ENCODE peak calls at places on chromosomes 4 and X, in four cellular contexts. N, V, Z and U are unnamed samples.

GRCh38 chrX:66731398-66731797 is 92.5 kb upstream of the EDA2R start:
- DNase-seq in Z (peak; percentile 18), N (peak; percentile 14), V (peak; percentile 14), U (no peak)

GRCh38 chrX:110241816-110242215 is 76.1 kb downstream of the AMMECR1 start:
- DNase-seq in N (peak; percentile 41), Z (no peak), V (no peak), U (no peak)

GRCh38 chrX:68488657-68489056 is 10.2 kb upstream of the YIPF6 start:
- DNase-seq in N (no peak), Z (no peak), V (peak; percentile 81), U (no peak)

GRCh38 chr4:141180991-141181760 is 39.5 kb upstream of the ZNF330 start:
- DNase-seq in V (no peak), N (no peak), Z (no peak), U (peak; percentile 65)

GRCh38 chr4:56704074-56704473 is 23.0 kb upstream of the HOPX start:
- DNase-seq in N (no peak), V (no peak), Z (no peak), U (no peak)

GRCh38 chr4:3709061-3709845 is 56.9 kb upstream of the ADRA2C start:
- DNase-seq in N (no peak), V (no peak), Z (no peak), U (no peak)

GRCh38 chrX:120115438-120115963 is at the start of gene RHOXF1:
- DNase-seq in Z (no peak), N (no peak), V (no peak), U (no peak)

GRCh38 chr4:173448103-173448502 is 49.2 kb upstream of the SCRG1 start:
- DNase-seq in N (peak; percentile 74), Z (no peak), V (no peak), U (no peak)

GRCh38 chr4:163542275-163542674 is 47.8 kb downstream of the TMA16 start:
- DNase-seq in Z (no peak), V (no peak), N (no peak), U (no peak)

GRCh38 chr4:54930226-54930625 is 195.2 kb downstream of the KDR start:
- DNase-seq in Z (no peak), V (no peak), N (no peak), U (peak; percentile 22)

GRCh38 chr4:86730310-86730709 is 118.9 kb downstream of the SLC10A6 start:
- DNase-seq in N (no peak), V (no peak), Z (no peak), U (no peak)

GRCh38 chrX:7432901-7433300 is 284.9 kb upstream of the PUDP start:
- DNase-seq in Z (no peak), V (no peak), N (no peak), U (no peak)

GRCh38 chrX:120647127-120647526 is 17.3 kb upstream of the C1GALT1C1 start:
- DNase-seq in V (no peak), Z (no peak), N (no peak), U (no peak)

GRCh38 chr4:26420438-26420837 is 69.8 kb downstream of the CCKAR start:
- DNase-seq in V (no peak), Z (no peak), N (peak; percentile 87), U (peak; percentile 82)

DNA sequence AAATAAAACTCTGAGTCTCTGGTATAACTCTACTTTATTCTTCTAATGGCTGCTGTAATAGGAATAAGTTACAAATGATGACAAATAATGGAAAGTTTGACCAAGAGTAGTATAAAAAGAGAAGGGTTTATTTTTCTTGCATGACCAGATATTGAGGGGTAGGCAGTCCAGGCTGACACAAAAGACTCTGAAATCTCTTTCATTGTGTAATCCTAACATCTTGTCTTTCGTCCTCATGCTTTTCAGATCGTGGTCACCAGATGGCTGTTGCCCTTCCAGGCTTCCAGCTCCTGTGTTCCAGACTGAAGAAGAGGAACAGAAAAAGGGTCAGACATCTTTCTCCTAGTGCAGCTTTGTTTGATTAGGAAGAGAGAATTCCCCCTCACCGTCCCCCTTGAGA is 176.9 kb upstream of the GK2 start:
- DNase-seq in N (no peak), Z (no peak), V (no peak), U (no peak)
- H3K4me2 ChIP-seq in N (no peak overlapping the region), Z (no peak overlapping the region), V (no peak overlapping the region), U (no peak overlapping the region)

GRCh38 chr4:112881842-112882241 is 167.6 kb upstream of the ANK2 start:
- DNase-seq in V (no peak), N (no peak), Z (no peak), U (no peak)
- H2AFZ ChIP-seq in V (no peak overlapping the region), N (peak overlapping the region; percentile 26), Z (peak overlapping the region; percentile 33), U (peak overlapping the region; percentile 66)

DNA sequence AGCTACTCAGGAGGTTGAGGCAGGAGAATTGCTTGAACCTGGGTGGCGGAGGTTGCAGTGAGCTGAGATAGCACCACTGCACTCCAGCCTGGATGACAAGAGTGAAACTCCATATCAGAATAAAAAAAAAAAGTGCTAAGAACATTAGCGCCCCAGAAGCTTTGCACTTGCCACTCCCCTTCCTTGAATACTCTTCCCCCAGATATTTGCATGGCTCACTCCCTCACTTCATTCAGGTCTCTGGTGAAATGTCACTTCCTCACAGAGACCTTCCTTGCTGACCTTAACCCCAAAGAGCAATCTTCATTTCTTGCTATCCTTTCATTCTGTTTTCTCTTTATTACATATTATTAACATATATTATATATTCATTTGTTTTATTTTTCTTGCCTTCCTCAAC is 11.3 kb downstream of the CACNA1F start:
- DNase-seq in Z (no peak), N (no peak), V (no peak), U (no peak)
- H3K9me3 ChIP-seq in Z (no peaks in the 10 kb centered on the region), N (no peaks in the 10 kb centered on the region), V (no peaks in the 10 kb centered on the region), U (no peaks in the 10 kb centered on the region)

DNA sequence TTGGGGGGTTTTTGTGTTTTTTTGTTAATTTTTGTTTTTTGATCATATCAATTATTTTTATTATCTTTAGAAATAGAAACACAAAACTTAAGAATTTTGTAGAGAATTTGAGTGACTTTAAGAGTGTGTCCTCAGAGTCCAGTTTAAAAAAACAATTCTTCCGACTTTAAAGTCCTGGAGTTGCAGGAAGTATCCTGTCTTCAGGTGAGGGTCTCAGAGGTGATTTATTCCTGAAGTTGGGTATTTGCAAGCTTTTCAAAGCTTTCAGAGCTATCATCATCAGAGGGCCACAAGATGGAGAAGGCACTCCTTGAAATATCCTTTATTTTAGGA is 23.0 kb downstream of the TLR10 start:
- DNase-seq in Z (no peak), V (no peak), N (no peak), U (no peak)
- H3K4me2 ChIP-seq in Z (no peak overlapping the region), V (no peak overlapping the region), N (no peak overlapping the region), U (peak overlapping the region; percentile 70)

GRCh38 chrX:11293113-11293512 is at the start of gene AMELX:
- DNase-seq in Z (no peak), N (no peak), V (no peak), U (no peak)

GRCh38 chrX:11290673-11291072 is 2.5 kb upstream of the AMELX start:
- DNase-seq in Z (no peak), V (no peak), N (no peak), U (no peak)

GRCh38 chrX:11298600-11298999 is 5.4 kb downstream of the AMELX start:
- DNase-seq in N (no peak), Z (no peak), V (no peak), U (no peak)

DNA sequence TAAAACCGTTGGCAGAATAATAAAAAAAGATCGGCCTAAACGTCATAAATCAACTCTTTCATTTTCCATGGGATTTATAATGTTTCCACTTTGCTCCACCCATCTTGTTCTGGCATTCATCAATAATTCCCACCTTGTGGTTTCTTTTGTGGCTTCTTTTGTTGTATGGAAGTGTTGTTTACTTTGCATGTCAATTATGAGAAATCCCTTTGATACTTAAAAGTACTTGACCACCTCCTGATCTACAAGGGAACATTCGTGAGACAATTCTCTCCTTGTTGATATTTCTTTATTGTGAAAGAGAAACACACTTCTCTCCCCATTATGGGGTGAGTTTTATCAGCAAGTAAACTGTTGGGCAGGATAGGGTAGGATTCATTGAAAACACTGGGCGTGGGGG is 2.8 kb downstream of the AMELX start:
- DNase-seq in V (no peak), Z (no peak), N (no peak), U (no peak)
- H2AFZ ChIP-seq in V (no peak overlapping the region), Z (no peak overlapping the region), N (no peak overlapping the region), U (no peak overlapping the region)